ENCODE peak calls at places on chromosomes 7 and 10, in four cellular contexts. N is GM04504, F is fibroblast of the aortic adventitia, P is M059J. V is an unnamed sample.

GRCh38 chr10:74153676-74154075 is 2.7 kb downstream of the ADK start:
- DNase-seq in N (no peak), F (no peak), P (no peak), V (no peak)

GRCh38 chr7:43531700-43532099 is 51.2 kb upstream of the STK17A start:
- DNase-seq in N (no peak), F (no peak), P (no peak), V (no peak)

GRCh38 chr10:35352508-35352907 is 16.2 kb downstream of the CCNY start:
- DNase-seq in N (no peak), F (no peak), P (no peak), V (no peak)

GRCh38 chr7:116501425-116502167 is 2.1 kb downstream of the CAV2 start:
- DNase-seq in N (no peak), F (peak), P (peak), V (peak)

GRCh38 chr7:73341877-73342276 is 13.9 kb downstream of the FKBP6 start:
- DNase-seq in N (no peak), F (peak), P (peak), V (peak)

GRCh38 chr10:118594392-118595063 is 920 bp downstream of the PRLHR start:
- DNase-seq in N (no peak), F (peak), P (no peak), V (peak)

GRCh38 chr7:1438821-1439220 is 20.4 kb downstream of the MICALL2 start:
- DNase-seq in N (no peak), F (no peak), P (no peak), V (no peak)

GRCh38 chr7:149620961-149621360 is 123.4 kb upstream of the ZNF746 start:
- DNase-seq in N (no peak), F (no peak), P (no peak), V (no peak)

GRCh38 chr10:104049497-104050250 is 36.0 kb downstream of the COL17A1 start:
- DNase-seq in N (peak), F (peak), P (peak), V (peak)

GRCh38 chr7:47180268-47180826 is 401.6 kb downstream of the TNS3 start:
- DNase-seq in N (peak), F (peak), P (peak), V (peak)

GRCh38 chr7:30238721-30239441 is 45.5 kb upstream of the ZNRF2 start:
- DNase-seq in N (peak), F (peak), P (peak), V (peak)

GRCh38 chr10:28326516-28327493 is 23.9 kb upstream of the MPP7 start:
- DNase-seq in N (no peak), F (peak), P (peak), V (no peak)

GRCh38 chr10:23478570-23478969 is 39.7 kb downstream of the OTUD1 start:
- DNase-seq in N (no peak), F (no peak), P (no peak), V (peak)

GRCh38 chr7:112735261-112735660 is 54.9 kb downstream of the TMEM168 start:
- DNase-seq in N (no peak), F (no peak), P (no peak), V (no peak)

GRCh38 chr7:139618482-139619366 is 95.2 kb downstream of the CLEC2L start:
- DNase-seq in N (no peak), F (peak), P (peak), V (peak)

GRCh38 chr7:96400001-96400400 is 78.1 kb upstream of the SLC25A13 start:
- DNase-seq in N (no peak), F (no peak), P (no peak), V (no peak)

GRCh38 chr10:3354171-3354570 is 181.6 kb upstream of the PITRM1 start:
- DNase-seq in N (no peak), F (no peak), P (peak), V (no peak)

GRCh38 chr10:73759512-73760115 is 15.4 kb downstream of the SEC24C start:
- DNase-seq in N (no peak), F (no peak), P (no peak), V (no peak)

GRCh38 chr10:48463318-48464003 is 141.4 kb downstream of the ARHGAP22 start:
- DNase-seq in N (no peak), F (peak), P (no peak), V (no peak)

GRCh38 chr10:92763634-92764155 is 73.9 kb downstream of the HHEX start:
- DNase-seq in N (no peak), F (no peak), P (no peak), V (no peak)

GRCh38 chr10:33453081-33453850 is 118.8 kb upstream of the NRP1 start:
- DNase-seq in N (peak), F (peak), P (peak), V (peak)

GRCh38 chr10:62046522-62047239 is 145.2 kb downstream of the ARID5B start:
- DNase-seq in N (no peak), F (peak), P (peak), V (peak)

GRCh38 chr10:30820282-30820991 is 190.9 kb upstream of the LYZL2 start:
- DNase-seq in N (peak), F (peak), P (peak), V (peak)

GRCh38 chr10:15137636-15138035 is 30.9 kb downstream of the NMT2 start:
- DNase-seq in N (no peak), F (peak), P (peak), V (no peak)

GRCh38 chr10:62437696-62438095 is 63.5 kb downstream of the ZNF365 start:
- DNase-seq in N (peak), F (peak), P (peak), V (peak)

GRCh38 chr10:19817251-19818046 is 1.2 kb downstream of the PLXDC2 start:
- DNase-seq in N (no peak), F (no peak), P (peak), V (no peak)

GRCh38 chr10:114259825-114260224 is 20.8 kb downstream of the VWA2 start:
- DNase-seq in N (peak), F (peak), P (no peak), V (peak)

GRCh38 chr10:18400201-18400910 is 251.0 kb downstream of the NSUN6 start:
- DNase-seq in N (no peak), F (no peak), P (no peak), V (no peak)

GRCh38 chr7:15652776-15653290 is 33.6 kb downstream of the MEOX2 start:
- DNase-seq in N (no peak), F (no peak), P (no peak), V (no peak)

GRCh38 chr10:124417846-124418725 is 637 bp downstream of the OAT start:
- DNase-seq in N (peak), F (peak), P (peak), V (peak)

GRCh38 chr10:63200416-63200815 is 67.3 kb downstream of the NRBF2 start:
- DNase-seq in N (no peak), F (no peak), P (no peak), V (no peak)

GRCh38 chr10:43055217-43055616 is 21.7 kb upstream of the RET start:
- DNase-seq in N (no peak), F (no peak), P (no peak), V (no peak)

GRCh38 chr7:151368136-151368571 is 26.5 kb downstream of the NUB1 start:
- DNase-seq in N (peak), F (peak), P (peak), V (peak)

GRCh38 chr10:49166804-49167628 is 21.2 kb downstream of the TMEM273 start:
- DNase-seq in N (no peak), F (no peak), P (no peak), V (no peak)

GRCh38 chr10:6239213-6239991 is 36.7 kb downstream of the PFKFB3 start:
- DNase-seq in N (peak), F (peak), P (peak), V (peak)